ENCODE peak calls at places on chromosomes 2 and 18, in seven cellular contexts. H is stomach, I is K562, W is prostate gland, U is SK-N-SH, Y is HCT116, G is spleen. X is an unnamed sample. For H3K4me1, the result is how much of the 10 kb centered on the place peaks cover.

GRCh38 chr2:15757820-15758586 is 166.3 kb downstream of the DDX1 start:
- DNase-seq in U (no peak), I (no peak), W (no peak), Y (no peak), H (no peak), G (no peak), X (no peak)

GRCh38 chr18:47110875-47111274 is 39.4 kb downstream of the HDHD2 start:
- DNase-seq in Y (no peak), H (no peak), W (no peak), I (no peak), G (no peak), U (no peak), X (no peak)

GRCh38 chr2:229454934-229455631 is 184.0 kb upstream of the PID1 start:
- DNase-seq in G (no peak), W (no peak), H (no peak), U (no peak), I (no peak), Y (no peak), X (no peak)

GRCh38 chr2:204000446-204000845 is 63.9 kb downstream of the ICOS start:
- DNase-seq in I (no peak), G (no peak), W (no peak), Y (no peak), U (no peak), H (no peak), X (no peak)

GRCh38 chr2:39099820-39100728 is 20.8 kb downstream of the SOS1 start:
- DNase-seq in W (no peak), U (no peak), G (no peak), Y (no peak), I (no peak), H (no peak), X (no peak)

GRCh38 chr2:177147093-177147694 is 65.4 kb upstream of the HNRNPA3 start:
- DNase-seq in I (peak), G (no peak), U (peak), W (no peak), H (no peak), Y (no peak), X (no peak)

GRCh38 chr2:141341444-141341843 is 789.4 kb downstream of the LRP1B start:
- DNase-seq in W (no peak), G (no peak), I (no peak), H (no peak), U (no peak), Y (no peak), X (no peak)

GRCh38 chr2:224357098-224357901 is 44.6 kb downstream of the FAM124B start:
- DNase-seq in G (no peak), W (peak), U (peak), H (peak), Y (peak), I (peak), X (no peak)

GRCh38 chr2:13638181-13638580 is 921.4 kb downstream of the TRIB2 start:
- DNase-seq in U (no peak), I (no peak), H (no peak), W (no peak), Y (no peak), G (no peak), X (no peak)

GRCh38 chr2:190948671-190949070 is 65.3 kb downstream of the STAT1 start:
- DNase-seq in G (no peak), U (no peak), H (no peak), W (no peak), Y (peak), I (no peak), X (no peak)

DNA sequence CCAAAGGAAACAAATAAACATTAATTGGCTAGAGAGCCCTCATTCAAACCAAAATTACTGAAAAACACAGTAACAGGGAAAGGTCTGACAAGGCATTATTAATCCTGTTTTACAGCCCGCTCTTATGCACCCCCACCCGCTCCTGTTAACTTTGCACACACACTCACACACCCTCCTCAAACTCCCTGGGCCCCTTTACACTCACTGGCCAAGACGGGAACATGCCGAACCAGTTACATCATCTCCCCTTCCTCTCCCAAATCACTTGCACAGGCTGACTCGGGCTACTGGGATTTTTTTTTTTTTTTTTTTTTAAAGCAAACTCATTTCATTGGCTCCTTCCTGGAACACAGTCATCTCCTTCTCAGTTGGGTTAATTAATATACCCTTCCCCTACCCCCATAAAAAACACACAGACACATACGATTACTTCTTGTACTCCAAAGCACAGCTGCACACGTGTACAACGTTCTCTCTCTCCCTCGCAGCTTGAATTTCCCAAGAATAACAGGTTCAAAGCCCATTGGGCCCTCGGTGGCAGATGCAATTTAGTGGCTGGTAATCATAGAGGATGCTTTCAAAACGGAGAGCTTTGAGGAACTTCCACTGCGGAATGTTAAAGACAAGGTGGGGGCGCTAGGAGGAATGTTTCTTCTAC is 31.8 kb downstream of the KLF7 start:
- DNase-seq in W (peak), Y (no peak), H (no peak), U (no peak), I (no peak), G (no peak), X (no peak)
- TF ChIP-seq POLR2AphosphoS5 in W (peak), Y (no peak), H (peak), U (no peak), I (no peak), G (no peak), X (no peak)

GRCh38 chr2:168216351-168217005 is 30.9 kb downstream of the STK39 start:
- DNase-seq in U (no peak), I (no peak), W (no peak), G (no peak), Y (peak), H (peak), X (no peak)

GRCh38 chr2:168212167-168212566 is 35.2 kb downstream of the STK39 start:
- DNase-seq in Y (no peak), U (no peak), G (no peak), H (no peak), I (no peak), W (no peak), X (no peak)

GRCh38 chr2:168212866-168213265 is 34.5 kb downstream of the STK39 start:
- DNase-seq in Y (no peak), G (no peak), H (no peak), U (no peak), W (no peak), I (no peak), X (no peak)

GRCh38 chr2:168217920-168218319 is 29.5 kb downstream of the STK39 start:
- DNase-seq in I (no peak), H (no peak), W (no peak), U (no peak), G (no peak), Y (no peak), X (no peak)

GRCh38 chr2:168215813-168216212 is 31.6 kb downstream of the STK39 start:
- DNase-seq in G (no peak), Y (no peak), I (no peak), W (no peak), H (no peak), U (no peak), X (no peak)
- H3K4me1 ChIP-seq in G (under half), Y (half or more), I (under half), W (under half), H (half or more), U (under half), X (under half)

DNA sequence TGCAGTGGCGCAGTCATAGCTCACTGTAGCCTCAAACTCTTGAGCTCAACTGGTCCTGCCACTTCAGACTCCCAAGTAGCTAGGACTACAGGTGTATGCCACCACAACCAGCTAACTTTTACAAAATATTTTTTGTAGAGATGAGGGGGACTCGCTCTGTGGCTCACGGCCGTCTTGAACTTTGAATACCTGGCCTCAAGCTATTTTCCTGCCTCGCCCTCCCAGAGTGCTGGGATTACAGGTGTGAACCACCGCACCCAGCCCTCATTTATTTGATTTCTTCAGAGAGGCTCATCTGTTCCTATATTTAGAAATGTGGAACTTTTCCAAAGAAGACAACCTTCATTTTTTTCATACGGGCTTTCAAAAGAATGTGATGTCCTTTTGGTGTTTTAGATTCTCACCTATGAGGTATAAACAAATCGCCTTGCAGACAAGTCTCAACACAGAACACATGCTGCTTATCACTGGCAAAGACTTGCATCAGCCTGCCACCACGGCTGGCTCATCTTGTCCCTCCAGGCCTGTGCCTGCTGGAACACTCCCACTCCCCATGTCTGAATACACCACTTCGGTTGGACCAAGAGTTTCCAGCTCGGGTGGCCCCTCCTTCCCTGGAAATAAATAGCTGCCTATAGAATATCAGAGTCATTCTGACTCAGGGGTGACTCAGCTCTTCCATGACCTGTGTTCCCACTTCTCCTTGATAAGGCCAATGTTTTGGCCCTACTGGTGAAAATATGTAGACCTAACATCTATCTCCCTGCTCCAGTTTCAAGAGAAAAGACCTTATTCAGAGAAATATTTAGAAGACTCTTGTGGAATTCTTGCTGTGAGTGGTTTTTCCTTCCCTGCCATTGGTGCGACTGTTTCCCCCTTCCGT is 202.6 kb downstream of the TGIF1 start:
- DNase-seq in Y (peak), U (peak), H (peak), I (peak), W (peak), G (no peak), X (no peak)
- TF ChIP-seq POLR2AphosphoS5 in Y (peak), U (peak), H (peak), I (peak), W (peak), G (no peak), X (no peak)

DNA sequence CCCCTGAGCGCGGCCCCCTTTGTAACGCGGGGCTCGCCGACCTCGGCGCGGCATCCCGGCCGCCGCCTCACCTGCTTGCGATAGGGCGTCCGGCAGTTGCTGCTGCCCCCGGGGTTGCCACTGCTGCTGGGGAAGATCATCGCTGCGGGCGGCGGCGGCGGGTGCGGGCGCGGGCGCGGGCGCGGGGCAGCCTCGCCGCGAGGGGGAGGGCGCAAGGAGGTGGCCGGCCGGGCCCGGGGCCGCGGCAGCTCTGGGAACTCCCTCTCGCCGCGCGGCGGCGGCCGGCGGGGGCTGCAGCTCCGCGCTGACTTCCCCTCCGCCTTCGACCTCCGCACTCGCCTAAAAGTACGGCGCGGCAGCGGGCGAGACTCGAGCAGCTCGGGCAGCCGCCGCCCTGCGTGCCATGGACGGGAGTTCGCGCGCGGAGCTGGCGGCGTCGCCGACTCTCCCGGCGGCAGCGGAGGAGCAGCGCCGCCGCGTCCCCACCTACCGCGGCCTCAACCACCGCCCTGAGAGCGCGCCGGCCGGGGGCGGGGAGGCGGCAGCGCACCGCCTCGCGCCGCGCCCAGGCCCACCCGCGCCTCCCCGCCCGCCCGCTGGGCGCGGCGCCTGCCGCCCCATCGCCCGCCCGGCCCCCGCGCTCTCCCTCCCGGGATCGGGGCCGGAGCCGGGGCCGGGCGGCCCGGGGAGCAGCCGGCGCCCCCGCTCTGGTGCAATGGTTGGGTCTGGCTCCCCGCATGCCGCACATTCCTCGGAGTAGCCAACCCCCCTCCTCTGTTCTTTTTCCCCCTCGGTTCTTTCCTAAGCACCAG is 86.0 kb downstream of the RBMS1 start:
- DNase-seq in Y (no peak), U (peak), I (no peak), W (peak), G (peak), H (peak), X (peak)
- H3K4me1 ChIP-seq in Y (under half), U (half or more), I (under half), W (under half), G (half or more), H (half or more), X (half or more)

GRCh38 chr18:48410095-48410920 is 1.1 kb upstream of the ZBTB7C start:
- DNase-seq in I (peak), H (peak), W (peak), U (peak), Y (peak), G (peak), X (peak)

GRCh38 chr18:48409591-48410094 is 460 bp upstream of the ZBTB7C start:
- DNase-seq in H (no peak), G (peak), W (no peak), U (peak), Y (no peak), I (no peak), X (no peak)

GRCh38 chr18:48408111-48408726 is 964 bp downstream of the ZBTB7C start:
- DNase-seq in H (no peak), W (no peak), G (peak), I (no peak), U (peak), Y (no peak), X (no peak)

GRCh38 chr18:48407358-48407757 is 1.8 kb downstream of the ZBTB7C start:
- DNase-seq in H (no peak), Y (no peak), G (no peak), W (no peak), I (no peak), U (no peak), X (no peak)

DNA sequence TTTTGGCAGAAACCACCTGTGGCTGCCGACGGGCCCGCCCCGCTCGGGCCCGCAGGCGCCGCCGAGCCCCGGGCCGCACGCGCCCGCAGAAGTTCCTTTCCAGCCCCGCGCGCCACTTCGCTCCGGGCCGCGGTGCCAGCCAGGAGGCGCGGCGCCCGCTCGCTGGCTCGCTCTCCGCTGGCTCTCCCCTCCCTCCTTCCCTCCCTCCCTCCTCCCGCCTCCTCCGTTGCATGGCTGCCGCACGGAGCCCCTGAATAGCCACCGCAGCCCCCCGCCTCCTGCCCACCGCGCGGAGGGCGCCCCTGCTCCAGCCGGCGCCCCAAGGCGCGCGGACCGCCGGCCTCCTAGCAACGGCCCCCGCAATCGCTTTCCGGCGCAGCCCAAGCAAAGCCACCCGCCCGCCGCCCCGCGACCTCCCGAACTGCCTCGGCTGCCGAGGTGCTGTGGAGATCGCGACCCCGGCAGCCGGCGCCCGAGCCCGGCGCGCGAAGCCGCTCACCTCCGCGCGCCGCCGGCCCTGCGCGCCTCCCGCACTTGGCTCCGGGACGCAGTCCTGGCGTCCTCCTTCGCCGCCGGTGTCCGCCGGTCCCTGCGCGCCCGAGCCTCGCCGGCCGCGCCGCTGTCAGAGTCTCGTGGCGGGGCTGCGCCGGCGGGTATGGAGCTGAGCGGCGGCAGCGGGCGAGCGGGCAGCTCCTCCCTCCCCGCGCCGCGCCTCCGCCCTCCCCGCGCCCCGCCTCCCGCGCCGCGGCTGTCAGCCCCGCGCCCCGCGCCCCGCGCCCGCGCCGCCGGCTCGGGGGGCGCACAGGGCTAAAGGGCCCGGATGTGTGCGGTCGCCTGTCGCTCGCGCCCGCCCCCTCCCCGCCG is at the start of gene ZBTB7C:
- DNase-seq in G (peak), W (no peak), Y (no peak), H (peak), U (peak), I (no peak), X (no peak)
- TF ChIP-seq POLR2AphosphoS5 in G (peak), W (no peak), Y (no peak), H (no peak), U (no peak), I (no peak), X (no peak)

DNA sequence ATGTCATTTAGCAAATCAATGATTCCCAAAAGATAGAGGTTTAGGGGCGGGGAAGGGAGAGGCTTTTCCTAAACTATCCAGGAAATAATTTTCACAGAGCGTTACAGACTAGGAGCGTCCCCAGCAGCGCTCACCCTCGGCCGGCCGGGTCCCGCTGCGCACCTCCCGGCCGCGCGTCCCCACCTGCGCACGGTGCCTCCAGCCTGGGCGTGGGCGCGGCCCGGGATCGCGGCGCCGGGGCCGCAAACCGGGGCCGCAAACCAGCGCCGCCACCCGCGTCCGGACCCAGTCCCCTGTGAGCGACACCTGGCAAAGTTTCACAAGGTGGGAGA is 681 bp upstream of the ZCCHC2 start:
- DNase-seq in G (no peak), W (no peak), U (no peak), I (no peak), H (no peak), Y (no peak), X (no peak)
- H3K4me1 ChIP-seq in G (under half), W (under half), U (under half), I (under half), H (under half), Y (under half), X (under half)

DNA sequence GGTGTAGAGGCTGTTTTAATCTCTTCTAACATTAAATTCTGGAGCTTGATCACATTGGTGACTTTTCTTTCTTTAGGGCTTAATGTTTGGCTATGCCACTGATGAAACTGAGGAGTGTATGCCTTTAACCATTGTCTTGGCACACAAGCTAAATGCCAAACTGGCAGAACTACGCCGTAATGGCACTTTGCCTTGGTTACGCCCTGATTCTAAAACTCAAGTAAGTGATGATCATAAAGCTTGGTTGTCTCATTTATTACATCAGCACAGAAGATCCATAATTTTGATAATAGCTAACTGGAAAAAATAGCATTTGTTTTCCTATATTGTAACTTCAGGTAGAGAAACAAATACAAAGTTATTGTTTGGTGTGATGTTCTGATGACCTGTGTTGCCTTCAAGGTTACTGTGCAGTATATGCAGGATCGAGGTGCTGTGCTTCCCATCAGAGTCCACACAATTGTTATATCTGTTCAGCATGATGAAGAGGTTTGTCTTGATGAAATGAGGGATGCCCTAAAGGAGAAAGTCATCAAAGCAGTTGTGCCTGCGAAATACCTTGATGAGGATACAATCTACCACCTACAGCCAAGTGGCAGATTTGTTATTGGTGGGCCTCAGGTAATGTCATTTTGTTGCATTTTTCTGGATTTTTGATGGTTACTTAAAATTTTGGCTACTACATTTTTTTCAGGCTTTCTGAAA is 2.9 kb downstream of the MAT2A start:
- DNase-seq in U (no peak), G (no peak), H (peak), Y (no peak), W (peak), I (no peak), X (no peak)
- TF ChIP-seq POLR2AphosphoS5 in U (peak), G (no peak), H (no peak), Y (no peak), W (peak), I (no peak), X (no peak)